ENCODE peak calls at places on chromosomes 4 and X, in four cellular contexts. T is HFF-Myc, R is fibroblast of lung, I is OCI-LY7. O is an unnamed sample.

GRCh38 chr4:19300213-19300612 is 951.5 kb upstream of the SLIT2 start:
- DNase-seq in T (peak), R (peak), I (no peak), O (peak)

GRCh38 chr4:73707269-73707875 is 33.0 kb upstream of the CXCL8 start:
- DNase-seq in T (no peak), R (no peak), I (no peak), O (no peak)

GRCh38 chrX:95539041-95539440 is 1145.6 kb upstream of the DIAPH2 start:
- DNase-seq in T (no peak), R (no peak), I (no peak), O (no peak)

GRCh38 chr4:122783301-122784215 is 43.1 kb upstream of the FGF2 start:
- DNase-seq in T (peak), R (peak), I (no peak), O (peak)

GRCh38 chrX:1727531-1728027 is 112.7 kb downstream of the ASMT start:
- DNase-seq in T (no peak), R (peak), I (no peak), O (no peak)

GRCh38 chr4:135267148-135267878 is 1065.7 kb upstream of the PABPC4L start:
- DNase-seq in T (no peak), R (peak), I (no peak), O (no peak)

GRCh38 chrX:47608130-47608810 is 11.4 kb downstream of the SYN1 start:
- DNase-seq in T (no peak), R (no peak), I (no peak), O (no peak)

GRCh38 chrX:154013614-154014360 is 5.9 kb downstream of the IRAK1 start:
- DNase-seq in T (no peak), R (no peak), I (peak), O (no peak)

GRCh38 chr4:96004341-96004740 is 164.4 kb downstream of the PDHA2 start:
- DNase-seq in T (no peak), R (no peak), I (no peak), O (no peak)

GRCh38 chr4:139301143-139301820 is at the start of gene NAA15:
- DNase-seq in T (peak), R (peak), I (peak), O (peak)

GRCh38 chrX:28851871-28852270 is 264.6 kb downstream of the IL1RAPL1 start:
- DNase-seq in T (no peak), R (no peak), I (no peak), O (no peak)

GRCh38 chr4:7161721-7162214 is 30.6 kb upstream of the SORCS2 start:
- DNase-seq in T (no peak), R (peak), I (no peak), O (peak)

GRCh38 chrX:137033774-137034507 is at the start of gene GPR101:
- DNase-seq in T (no peak), R (no peak), I (no peak), O (no peak)
- H3K4me3 ChIP-seq in T (no peak), R (no peak), I (no peak), O (no peak)

GRCh38 chr4:1760521-1761001 is 32.5 kb upstream of the FGFR3 start:
- DNase-seq in T (no peak), R (no peak), I (no peak), O (no peak)
- H3K4me3 ChIP-seq in T (no peak), R (no peak), I (no peak), O (no peak)

GRCh38 chrX:39774804-39775112 is 323.0 kb downstream of the BCOR start:
- DNase-seq in T (no peak), R (no peak), I (no peak), O (no peak)

GRCh38 chrX:39771089-39771488 is 326.7 kb downstream of the BCOR start:
- DNase-seq in T (no peak), R (no peak), I (no peak), O (no peak)

GRCh38 chrX:39773923-39774803 is 323.6 kb downstream of the BCOR start:
- DNase-seq in T (no peak), R (peak), I (no peak), O (no peak)

GRCh38 chrX:39772057-39772832 is 325.5 kb downstream of the BCOR start:
- DNase-seq in T (no peak), R (peak), I (no peak), O (no peak)

GRCh38 chrX:39773150-39773549 is 324.6 kb downstream of the BCOR start:
- DNase-seq in T (no peak), R (no peak), I (no peak), O (no peak)
- H3K4me3 ChIP-seq in T (no peak), R (no peak), I (no peak), O (no peak)

GRCh38 chr4:13413719-13414437 is 70.3 kb downstream of the RAB28 start:
- DNase-seq in T (no peak), R (peak), I (no peak), O (no peak)

GRCh38 chr4:13409324-13409723 is 74.8 kb downstream of the RAB28 start:
- DNase-seq in T (no peak), R (no peak), I (no peak), O (no peak)

GRCh38 chr4:13411942-13412341 is 72.2 kb downstream of the RAB28 start:
- DNase-seq in T (no peak), R (no peak), I (no peak), O (no peak)

GRCh38 chr4:13415068-13415785 is 68.9 kb downstream of the RAB28 start:
- DNase-seq in T (no peak), R (no peak), I (no peak), O (no peak)
- H3K4me3 ChIP-seq in T (no peak), R (no peak), I (no peak), O (no peak)

DNA sequence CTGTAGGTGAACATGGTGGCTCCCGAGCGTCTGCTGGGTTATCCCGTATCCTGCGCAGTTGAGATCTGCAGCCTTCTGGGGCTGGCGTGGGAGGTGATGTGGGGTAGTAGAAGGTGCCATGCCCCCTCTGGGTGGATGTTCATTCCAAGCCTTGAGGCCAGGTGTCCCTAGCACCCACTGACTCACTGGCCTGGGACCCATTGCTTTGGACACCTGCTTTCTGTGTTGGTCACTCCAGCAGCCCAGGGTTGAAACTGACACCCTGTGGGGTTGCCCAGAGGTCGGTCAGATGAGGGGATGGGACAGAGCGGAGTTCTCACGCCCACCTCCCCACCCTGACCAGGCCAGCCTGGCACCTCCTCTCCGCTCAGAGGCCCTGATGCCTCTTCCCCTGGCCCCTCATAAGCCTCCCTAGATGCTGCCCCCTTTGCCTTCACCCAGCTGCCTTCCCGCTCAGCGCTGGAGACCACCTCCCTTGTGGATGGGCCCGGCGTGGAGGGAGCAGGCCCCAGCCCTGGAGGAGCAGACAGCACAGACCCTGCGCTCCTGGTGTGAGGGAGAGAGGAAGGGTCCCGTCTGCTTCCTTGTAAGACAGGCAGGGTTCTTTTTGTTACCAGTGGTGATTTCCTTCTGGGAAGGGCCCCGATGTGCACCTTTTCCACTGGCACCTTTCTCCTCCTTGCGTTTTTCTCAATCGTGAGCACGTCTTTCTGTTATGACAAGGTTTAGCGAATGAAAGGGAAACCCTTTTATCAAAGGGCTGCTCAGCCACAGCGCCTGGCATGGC is 2.0 kb downstream of the DOK7 start:
- DNase-seq in T (no peak), R (no peak), I (no peak), O (no peak)
- H3K4me3 ChIP-seq in T (no peak), R (no peak), I (no peak), O (peak)

DNA sequence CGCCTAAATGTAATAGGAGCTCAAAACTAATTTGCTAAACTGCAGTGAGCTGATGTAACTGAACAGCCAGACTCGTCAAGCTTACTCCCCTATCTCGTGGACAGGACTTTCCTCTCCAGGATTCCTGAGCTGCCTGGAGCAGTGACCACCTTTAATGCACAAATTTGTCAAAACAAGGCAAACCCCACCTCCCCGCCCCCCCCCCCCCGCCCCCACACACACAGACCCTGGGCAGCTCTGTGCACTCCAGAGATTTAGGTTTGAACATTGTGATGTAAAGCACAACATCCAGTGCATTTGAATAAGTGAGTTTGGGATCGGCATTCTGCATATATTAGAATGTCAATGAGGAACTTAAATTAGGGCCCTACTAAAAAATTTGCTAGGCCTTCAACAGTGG is 77.7 kb upstream of the DHX15 start:
- DNase-seq in T (no peak), R (no peak), I (no peak), O (no peak)
- H3K4me3 ChIP-seq in T (no peak), R (no peak), I (no peak), O (no peak)

GRCh38 chrX:71283409-71284143 is at the start of gene NONO:
- DNase-seq in T (peak), R (peak), I (peak), O (peak)

GRCh38 chrX:71291381-71291780 is 7.9 kb downstream of the NONO start:
- DNase-seq in T (no peak), R (peak), I (no peak), O (no peak)

GRCh38 chrX:71282514-71283408 is 674 bp upstream of the NONO start:
- DNase-seq in T (peak), R (peak), I (no peak), O (no peak)

DNA sequence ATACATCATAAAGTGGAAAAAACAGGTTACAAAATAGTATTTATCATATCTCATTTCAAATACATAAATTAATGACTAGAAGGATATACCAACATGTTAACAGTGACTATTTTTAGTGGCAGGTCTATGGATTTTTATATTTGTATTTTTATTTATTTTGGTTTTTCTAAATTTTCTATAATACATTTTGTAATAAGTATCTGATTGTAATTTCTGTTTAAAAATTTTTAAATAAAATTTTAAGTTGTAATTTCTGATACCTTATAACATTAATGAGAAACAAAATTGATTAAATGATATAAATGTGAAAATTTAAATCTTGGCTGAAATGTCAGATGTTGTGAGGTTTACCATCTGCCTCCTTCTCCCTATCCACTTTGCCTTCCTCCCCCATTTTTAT is 2.5 kb downstream of the NONO start:
- DNase-seq in T (no peak), R (no peak), I (no peak), O (no peak)
- H3K4me3 ChIP-seq in T (peak), R (peak), I (peak), O (peak)

GRCh38 chr4:4856071-4857000 is 3.1 kb upstream of the MSX1 start:
- DNase-seq in T (no peak), R (no peak), I (no peak), O (no peak)
- H3K4me3 ChIP-seq in T (no peak), R (peak), I (no peak), O (peak)

O was measured in skeletal muscle cell.